ENCODE peak calls at places on chromosomes 1 and 21, in seven cellular contexts. One of them, this sample, is unnamed.

GRCh38 chr1:85280636-85281035 is 4.2 kb upstream of the BCL10 start:
- DNase-seq in IMR-90: no peak
- DNase-seq in neuronal stem cell: no peak
- DNase-seq in H1: no peak
- DNase-seq in H9: no peak
- DNase-seq in trophoblast cell: no peak
- DNase-seq in mesenchymal stem cell: no peak
- DNase-seq in this sample: no peak

GRCh38 chr1:97905141-97905540 is 15.7 kb downstream of the DPYD start:
- DNase-seq in mesenchymal stem cell: no peak
- DNase-seq in neuronal stem cell: no peak
- DNase-seq in H9: no peak
- DNase-seq in IMR-90: no peak
- DNase-seq in H1: no peak
- DNase-seq in trophoblast cell: no peak
- DNase-seq in this sample: no peak

GRCh38 chr1:32898958-32899357 is 2.2 kb downstream of the TMEM54 start:
- DNase-seq in trophoblast cell: no peak
- DNase-seq in H9: no peak
- DNase-seq in neuronal stem cell: no peak
- DNase-seq in mesenchymal stem cell: no peak
- DNase-seq in H1: no peak
- DNase-seq in IMR-90: no peak
- DNase-seq in this sample: no peak

GRCh38 chr1:78491311-78492071 is 717 bp downstream of the PTGFR start:
- DNase-seq in IMR-90: peak; percentile 61
- DNase-seq in H1: no peak
- DNase-seq in trophoblast cell: peak; percentile 99
- DNase-seq in H9: peak; percentile 47
- DNase-seq in mesenchymal stem cell: peak; percentile 23
- DNase-seq in neuronal stem cell: peak; percentile 23
- DNase-seq in this sample: peak; percentile 82

GRCh38 chr1:226121587-226122400 is 59.3 kb downstream of the H3-3A start:
- DNase-seq in IMR-90: peak; percentile 26
- DNase-seq in trophoblast cell: no peak
- DNase-seq in mesenchymal stem cell: peak; percentile 36
- DNase-seq in H9: peak; percentile 92
- DNase-seq in H1: no peak
- DNase-seq in neuronal stem cell: peak; percentile 81
- DNase-seq in this sample: peak; percentile 87

GRCh38 chr1:228477263-228477662 is 9.9 kb upstream of the RNF187 start:
- DNase-seq in neuronal stem cell: no peak
- DNase-seq in H1: no peak
- DNase-seq in trophoblast cell: no peak
- DNase-seq in IMR-90: no peak
- DNase-seq in mesenchymal stem cell: no peak
- DNase-seq in H9: no peak
- DNase-seq in this sample: no peak

GRCh38 chr1:118136511-118136937 is 48.5 kb downstream of the SPAG17 start:
- DNase-seq in H9: no peak
- DNase-seq in IMR-90: peak; percentile 90
- DNase-seq in H1: no peak
- DNase-seq in neuronal stem cell: no peak
- DNase-seq in mesenchymal stem cell: peak; percentile 10
- DNase-seq in trophoblast cell: peak; percentile 34
- DNase-seq in this sample: peak; percentile 16

GRCh38 chr1:84611796-84612195 is 37.6 kb upstream of the CTBS start:
- DNase-seq in H1: no peak
- DNase-seq in trophoblast cell: no peak
- DNase-seq in H9: no peak
- DNase-seq in mesenchymal stem cell: peak; percentile 61
- DNase-seq in neuronal stem cell: peak; percentile 17
- DNase-seq in IMR-90: peak; percentile 78
- DNase-seq in this sample: peak; percentile 40

GRCh38 chr1:204558467-204558866 is 42.3 kb downstream of the MDM4 start:
- DNase-seq in H1: no peak
- DNase-seq in neuronal stem cell: no peak
- DNase-seq in H9: no peak
- DNase-seq in IMR-90: no peak
- DNase-seq in trophoblast cell: no peak
- DNase-seq in mesenchymal stem cell: no peak
- DNase-seq in this sample: no peak

GRCh38 chr21:42537106-42537742 is 23.6 kb downstream of the SLC37A1 start:
- DNase-seq in H1: no peak
- DNase-seq in neuronal stem cell: no peak
- DNase-seq in IMR-90: no peak
- DNase-seq in H9: no peak
- DNase-seq in trophoblast cell: no peak
- DNase-seq in mesenchymal stem cell: peak; percentile 29
- DNase-seq in this sample: no peak

GRCh38 chr1:56250809-56251208 is 328.6 kb downstream of the PLPP3 start:
- DNase-seq in trophoblast cell: no peak
- DNase-seq in H9: no peak
- DNase-seq in H1: no peak
- DNase-seq in mesenchymal stem cell: no peak
- DNase-seq in neuronal stem cell: no peak
- DNase-seq in IMR-90: no peak
- DNase-seq in this sample: no peak

DNA sequence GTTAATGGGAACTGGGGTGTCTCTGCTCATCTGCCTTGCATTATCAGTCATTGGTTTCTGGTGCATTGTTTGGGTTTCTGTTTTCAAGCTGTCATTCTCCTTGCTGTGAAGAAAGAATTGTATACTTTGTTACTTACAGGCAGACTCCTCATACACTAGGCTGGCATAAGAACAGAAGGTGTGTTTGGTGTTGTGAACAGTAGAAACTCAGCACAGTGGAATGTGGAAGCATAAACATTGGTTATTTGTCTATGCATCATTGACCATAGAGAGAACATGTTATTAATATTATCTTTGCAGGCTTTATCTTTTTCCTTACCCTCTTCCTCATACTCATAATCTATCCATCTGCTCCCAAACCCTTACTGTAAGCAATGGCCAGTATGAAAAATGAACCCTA is 18.2 kb downstream of the C1orf87 start:
- DNase-seq in mesenchymal stem cell: peak; percentile 6
- DNase-seq in trophoblast cell: no peak
- DNase-seq in IMR-90: peak; percentile 1
- DNase-seq in H9: no peak
- DNase-seq in neuronal stem cell: no peak
- DNase-seq in H1: no peak
- DNase-seq in this sample: no peak
- H3K4me2 ChIP-seq in mesenchymal stem cell: no peak overlapping the region
- H3K4me2 ChIP-seq in trophoblast cell: no peak overlapping the region
- H3K4me2 ChIP-seq in IMR-90: no peak overlapping the region
- H3K4me2 ChIP-seq in H9: no peak overlapping the region
- H3K4me2 ChIP-seq in neuronal stem cell: no peak overlapping the region
- H3K4me2 ChIP-seq in H1: no peak overlapping the region
- H3K4me2 ChIP-seq in this sample: no peak overlapping the region

GRCh38 chr1:15570861-15571260 is 14.0 kb downstream of the AGMAT start:
- DNase-seq in neuronal stem cell: no peak
- DNase-seq in IMR-90: no peak
- DNase-seq in trophoblast cell: no peak
- DNase-seq in mesenchymal stem cell: no peak
- DNase-seq in H9: no peak
- DNase-seq in H1: no peak
- DNase-seq in this sample: no peak
- H2BK120ac ChIP-seq in neuronal stem cell: no peak overlapping the region
- H2BK120ac ChIP-seq in IMR-90: no peak overlapping the region
- H2BK120ac ChIP-seq in trophoblast cell: no peak overlapping the region
- H2BK120ac ChIP-seq in mesenchymal stem cell: no peak overlapping the region
- H2BK120ac ChIP-seq in H9: no peak overlapping the region
- H2BK120ac ChIP-seq in H1: no peak overlapping the region
- H2BK120ac ChIP-seq in this sample: no peak overlapping the region

GRCh38 chr1:17233675-17234074 is 15.2 kb upstream of the PADI3 start:
- DNase-seq in IMR-90: peak; percentile 94
- DNase-seq in H9: no peak
- DNase-seq in neuronal stem cell: no peak
- DNase-seq in trophoblast cell: peak; percentile 98
- DNase-seq in H1: no peak
- DNase-seq in mesenchymal stem cell: peak; percentile 96
- DNase-seq in this sample: peak; percentile 28

GRCh38 chr1:17235135-17235880 is 13.6 kb upstream of the PADI3 start:
- DNase-seq in trophoblast cell: peak; percentile 91
- DNase-seq in mesenchymal stem cell: no peak
- DNase-seq in neuronal stem cell: no peak
- DNase-seq in IMR-90: no peak
- DNase-seq in H9: no peak
- DNase-seq in H1: no peak
- DNase-seq in this sample: no peak

GRCh38 chr1:17236779-17237601 is 11.9 kb upstream of the PADI3 start:
- DNase-seq in IMR-90: peak; percentile 75
- DNase-seq in neuronal stem cell: peak; percentile 89
- DNase-seq in H9: peak; percentile 92
- DNase-seq in trophoblast cell: peak; percentile 97
- DNase-seq in mesenchymal stem cell: peak; percentile 85
- DNase-seq in H1: peak; percentile 79
- DNase-seq in this sample: peak; percentile 93

GRCh38 chr1:17232759-17233661 is 15.9 kb upstream of the PADI3 start:
- DNase-seq in neuronal stem cell: no peak
- DNase-seq in IMR-90: peak; percentile 91
- DNase-seq in H1: no peak
- DNase-seq in trophoblast cell: peak; percentile 50
- DNase-seq in H9: no peak
- DNase-seq in mesenchymal stem cell: peak; percentile 88
- DNase-seq in this sample: no peak

GRCh38 chr1:17234405-17234804 is 14.5 kb upstream of the PADI3 start:
- DNase-seq in trophoblast cell: no peak
- DNase-seq in mesenchymal stem cell: no peak
- DNase-seq in IMR-90: no peak
- DNase-seq in neuronal stem cell: no peak
- DNase-seq in H9: no peak
- DNase-seq in H1: no peak
- DNase-seq in this sample: no peak
- H3K4me2 ChIP-seq in trophoblast cell: no peak overlapping the region
- H3K4me2 ChIP-seq in mesenchymal stem cell: no peak overlapping the region
- H3K4me2 ChIP-seq in IMR-90: no peak overlapping the region
- H3K4me2 ChIP-seq in neuronal stem cell: no peak overlapping the region
- H3K4me2 ChIP-seq in H9: no peak overlapping the region
- H3K4me2 ChIP-seq in H1: no peak overlapping the region
- H3K4me2 ChIP-seq in this sample: no peak overlapping the region

DNA sequence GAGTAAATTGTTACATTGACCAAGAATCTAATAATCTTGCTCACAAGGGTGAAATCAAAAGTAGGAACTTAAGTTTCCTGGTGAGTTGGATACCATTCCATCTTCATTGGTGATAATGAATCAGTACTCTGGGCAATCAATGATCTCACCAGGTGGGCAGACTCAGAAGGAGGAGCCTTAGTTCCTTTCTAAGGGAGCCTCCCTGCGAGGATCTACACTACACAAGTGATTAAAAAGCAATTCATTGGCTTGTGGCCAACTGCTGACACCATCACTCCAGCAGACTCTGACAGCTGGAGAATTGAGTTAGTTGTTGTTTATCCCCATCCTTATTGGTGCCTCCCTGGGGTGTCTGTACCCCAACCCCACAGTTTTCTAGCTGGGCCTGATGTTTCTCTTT is 84.1 kb upstream of the VANGL1 start:
- DNase-seq in H9: no peak
- DNase-seq in IMR-90: no peak
- DNase-seq in trophoblast cell: no peak
- DNase-seq in mesenchymal stem cell: no peak
- DNase-seq in H1: no peak
- DNase-seq in neuronal stem cell: no peak
- DNase-seq in this sample: peak; percentile 34
- H2BK120ac ChIP-seq in H9: no peak overlapping the region
- H2BK120ac ChIP-seq in IMR-90: no peak overlapping the region
- H2BK120ac ChIP-seq in trophoblast cell: no peak overlapping the region
- H2BK120ac ChIP-seq in mesenchymal stem cell: no peak overlapping the region
- H2BK120ac ChIP-seq in H1: no peak overlapping the region
- H2BK120ac ChIP-seq in neuronal stem cell: no peak overlapping the region
- H2BK120ac ChIP-seq in this sample: no peak overlapping the region

DNA sequence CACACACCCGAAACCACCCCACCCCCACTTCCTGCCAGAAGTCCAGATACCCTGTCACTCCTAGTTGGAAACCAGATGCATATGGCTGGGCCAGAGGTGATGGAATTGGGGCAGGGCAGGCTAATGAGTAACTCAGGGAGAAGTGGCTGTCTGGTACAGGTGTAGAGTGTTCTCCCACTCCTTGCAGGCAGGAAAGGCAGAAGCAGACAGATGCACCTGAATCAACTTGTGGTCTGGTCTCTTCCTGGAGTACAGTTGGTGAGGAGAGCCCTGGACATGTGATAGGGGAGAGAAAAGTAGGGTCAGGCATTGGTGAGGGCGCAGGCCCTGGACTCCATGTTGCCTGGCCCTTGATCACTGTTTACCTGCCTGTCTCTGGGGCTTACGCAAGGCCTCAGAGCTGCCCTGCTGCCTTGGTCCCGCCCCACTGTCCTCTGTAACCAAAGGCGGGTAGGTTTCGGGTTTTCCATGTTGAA is 2.5 kb downstream of the CGN start:
- DNase-seq in H9: peak; percentile 46
- DNase-seq in IMR-90: peak; percentile 22
- DNase-seq in mesenchymal stem cell: no peak
- DNase-seq in trophoblast cell: peak; percentile 25
- DNase-seq in neuronal stem cell: no peak
- DNase-seq in H1: no peak
- DNase-seq in this sample: peak; percentile 80
- H3K4me2 ChIP-seq in H9: peak overlapping the region; percentile 76
- H3K4me2 ChIP-seq in IMR-90: no peak overlapping the region
- H3K4me2 ChIP-seq in mesenchymal stem cell: no peak overlapping the region
- H3K4me2 ChIP-seq in trophoblast cell: peak overlapping the region; percentile 62
- H3K4me2 ChIP-seq in neuronal stem cell: no peak overlapping the region
- H3K4me2 ChIP-seq in H1: peak overlapping the region; percentile 83
- H3K4me2 ChIP-seq in this sample: peak overlapping the region; percentile 1

GRCh38 chr1:177270863-177271262 is 100.1 kb downstream of the BRINP2 start:
- DNase-seq in IMR-90: no peak
- DNase-seq in H9: no peak
- DNase-seq in trophoblast cell: no peak
- DNase-seq in H1: no peak
- DNase-seq in mesenchymal stem cell: no peak
- DNase-seq in neuronal stem cell: no peak
- DNase-seq in this sample: no peak
- H2BK120ac ChIP-seq in IMR-90: no peak overlapping the region
- H2BK120ac ChIP-seq in H9: no peak overlapping the region
- H2BK120ac ChIP-seq in trophoblast cell: no peak overlapping the region
- H2BK120ac ChIP-seq in H1: no peak overlapping the region
- H2BK120ac ChIP-seq in mesenchymal stem cell: no peak overlapping the region
- H2BK120ac ChIP-seq in neuronal stem cell: no peak overlapping the region
- H2BK120ac ChIP-seq in this sample: no peak overlapping the region

GRCh38 chr21:26877015-26877414 is 31.8 kb upstream of the ADAMTS1 start:
- DNase-seq in H9: no peak
- DNase-seq in mesenchymal stem cell: no peak
- DNase-seq in trophoblast cell: no peak
- DNase-seq in IMR-90: no peak
- DNase-seq in neuronal stem cell: no peak
- DNase-seq in H1: no peak
- DNase-seq in this sample: no peak
- H3K4me2 ChIP-seq in H9: no peak overlapping the region
- H3K4me2 ChIP-seq in mesenchymal stem cell: no peak overlapping the region
- H3K4me2 ChIP-seq in trophoblast cell: no peak overlapping the region
- H3K4me2 ChIP-seq in IMR-90: peak overlapping the region; percentile 74
- H3K4me2 ChIP-seq in neuronal stem cell: no peak overlapping the region
- H3K4me2 ChIP-seq in H1: no peak overlapping the region
- H3K4me2 ChIP-seq in this sample: no peak overlapping the region

DNA sequence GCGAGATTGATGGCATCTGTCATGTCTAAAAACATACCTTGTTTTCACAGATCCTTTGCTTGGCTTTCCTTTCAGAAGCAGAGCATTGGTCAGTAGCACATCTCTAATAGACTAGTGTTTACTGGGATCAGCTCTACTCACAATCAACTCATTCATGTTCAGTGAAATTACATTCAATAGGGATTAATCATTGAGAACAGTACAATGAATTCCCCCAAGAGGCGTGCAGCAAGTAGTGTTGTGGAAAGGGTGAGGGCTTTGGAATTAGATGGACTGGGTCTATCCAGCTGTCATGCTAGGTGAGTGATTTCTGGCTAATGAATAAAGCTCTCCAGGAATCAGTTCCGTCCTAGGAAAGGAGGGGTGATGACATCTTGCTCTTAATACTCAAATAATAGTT is 155.2 kb upstream of the COA6 start:
- DNase-seq in neuronal stem cell: no peak
- DNase-seq in H9: no peak
- DNase-seq in H1: no peak
- DNase-seq in mesenchymal stem cell: no peak
- DNase-seq in IMR-90: no peak
- DNase-seq in trophoblast cell: no peak
- DNase-seq in this sample: no peak
- H2BK120ac ChIP-seq in neuronal stem cell: no peak overlapping the region
- H2BK120ac ChIP-seq in H9: no peak overlapping the region
- H2BK120ac ChIP-seq in H1: no peak overlapping the region
- H2BK120ac ChIP-seq in mesenchymal stem cell: no peak overlapping the region
- H2BK120ac ChIP-seq in IMR-90: no peak overlapping the region
- H2BK120ac ChIP-seq in trophoblast cell: no peak overlapping the region
- H2BK120ac ChIP-seq in this sample: no peak overlapping the region

This sample was measured in mesendoderm.